ENCODE peak calls at places on chromosomes 2 and 18, in seven cellular contexts. One of them, this sample, is unnamed.

GRCh38 chr2:110655701-110656100 is 22.2 kb downstream of the BUB1 start:
- DNase-seq in progenitor cell of endocrine pancreas: no peak
- DNase-seq in naive thymus-derived CD8-positive, alpha-beta T cell: no peak
- DNase-seq in HCEC 1CT: peak
- DNase-seq in posterior vena cava: no peak
- DNase-seq in hippocampal formation: no peak
- DNase-seq in choroid plexus epithelial cell: peak
- DNase-seq in this sample: no peak

GRCh38 chr2:99488587-99488998 is 1.2 kb downstream of the REV1 start:
- DNase-seq in progenitor cell of endocrine pancreas: no peak
- DNase-seq in naive thymus-derived CD8-positive, alpha-beta T cell: no peak
- DNase-seq in HCEC 1CT: no peak
- DNase-seq in posterior vena cava: no peak
- DNase-seq in hippocampal formation: no peak
- DNase-seq in choroid plexus epithelial cell: peak
- DNase-seq in this sample: peak

GRCh38 chr2:15826273-15826717 is 114.1 kb upstream of the MYCN start:
- DNase-seq in progenitor cell of endocrine pancreas: no peak
- DNase-seq in naive thymus-derived CD8-positive, alpha-beta T cell: no peak
- DNase-seq in HCEC 1CT: no peak
- DNase-seq in posterior vena cava: no peak
- DNase-seq in hippocampal formation: no peak
- DNase-seq in choroid plexus epithelial cell: no peak
- DNase-seq in this sample: no peak

GRCh38 chr18:63953811-63954210 is 4.7 kb downstream of the HMSD start:
- DNase-seq in progenitor cell of endocrine pancreas: no peak
- DNase-seq in naive thymus-derived CD8-positive, alpha-beta T cell: no peak
- DNase-seq in HCEC 1CT: no peak
- DNase-seq in posterior vena cava: no peak
- DNase-seq in hippocampal formation: no peak
- DNase-seq in choroid plexus epithelial cell: peak
- DNase-seq in this sample: no peak

GRCh38 chr2:25378731-25379490 is 37.2 kb upstream of the DNMT3A start:
- DNase-seq in progenitor cell of endocrine pancreas: no peak
- DNase-seq in naive thymus-derived CD8-positive, alpha-beta T cell: no peak
- DNase-seq in HCEC 1CT: no peak
- DNase-seq in posterior vena cava: peak
- DNase-seq in hippocampal formation: no peak
- DNase-seq in choroid plexus epithelial cell: no peak
- DNase-seq in this sample: no peak

GRCh38 chr2:128464456-128464855 is 145.8 kb upstream of the HS6ST1 start:
- DNase-seq in progenitor cell of endocrine pancreas: no peak
- DNase-seq in naive thymus-derived CD8-positive, alpha-beta T cell: no peak
- DNase-seq in HCEC 1CT: no peak
- DNase-seq in posterior vena cava: no peak
- DNase-seq in hippocampal formation: no peak
- DNase-seq in choroid plexus epithelial cell: no peak
- DNase-seq in this sample: no peak

GRCh38 chr2:104213758-104214157 is 640.2 kb upstream of the POU3F3 start:
- DNase-seq in progenitor cell of endocrine pancreas: no peak
- DNase-seq in naive thymus-derived CD8-positive, alpha-beta T cell: no peak
- DNase-seq in HCEC 1CT: no peak
- DNase-seq in posterior vena cava: no peak
- DNase-seq in hippocampal formation: no peak
- DNase-seq in choroid plexus epithelial cell: no peak
- DNase-seq in this sample: no peak

GRCh38 chr2:223562078-223562477 is 40.1 kb downstream of the SCG2 start:
- DNase-seq in progenitor cell of endocrine pancreas: no peak
- DNase-seq in naive thymus-derived CD8-positive, alpha-beta T cell: no peak
- DNase-seq in HCEC 1CT: no peak
- DNase-seq in posterior vena cava: no peak
- DNase-seq in hippocampal formation: no peak
- DNase-seq in choroid plexus epithelial cell: no peak
- DNase-seq in this sample: no peak

GRCh38 chr2:14401838-14402237 is 230.7 kb upstream of the LRATD1 start:
- DNase-seq in progenitor cell of endocrine pancreas: peak
- DNase-seq in naive thymus-derived CD8-positive, alpha-beta T cell: no peak
- DNase-seq in HCEC 1CT: no peak
- DNase-seq in posterior vena cava: no peak
- DNase-seq in hippocampal formation: no peak
- DNase-seq in choroid plexus epithelial cell: no peak
- DNase-seq in this sample: no peak

GRCh38 chr2:241846406-241846805 is 12.3 kb downstream of the PDCD1 start:
- DNase-seq in progenitor cell of endocrine pancreas: no peak
- DNase-seq in naive thymus-derived CD8-positive, alpha-beta T cell: no peak
- DNase-seq in HCEC 1CT: no peak
- DNase-seq in posterior vena cava: no peak
- DNase-seq in hippocampal formation: no peak
- DNase-seq in choroid plexus epithelial cell: no peak
- DNase-seq in this sample: no peak

GRCh38 chr18:51520676-51521180 is 323.2 kb upstream of the MEX3C start:
- DNase-seq in progenitor cell of endocrine pancreas: no peak
- DNase-seq in naive thymus-derived CD8-positive, alpha-beta T cell: no peak
- DNase-seq in HCEC 1CT: no peak
- DNase-seq in posterior vena cava: no peak
- DNase-seq in hippocampal formation: no peak
- DNase-seq in choroid plexus epithelial cell: no peak
- DNase-seq in this sample: no peak

GRCh38 chr2:223180463-223180862 is 128.5 kb downstream of the KCNE4 start:
- DNase-seq in progenitor cell of endocrine pancreas: no peak
- DNase-seq in naive thymus-derived CD8-positive, alpha-beta T cell: no peak
- DNase-seq in HCEC 1CT: no peak
- DNase-seq in posterior vena cava: no peak
- DNase-seq in hippocampal formation: no peak
- DNase-seq in choroid plexus epithelial cell: peak
- DNase-seq in this sample: no peak

GRCh38 chr18:73893879-73894278 is 253.8 kb downstream of the FBXO15 start:
- DNase-seq in progenitor cell of endocrine pancreas: no peak
- DNase-seq in naive thymus-derived CD8-positive, alpha-beta T cell: no peak
- DNase-seq in HCEC 1CT: no peak
- DNase-seq in posterior vena cava: no peak
- DNase-seq in hippocampal formation: no peak
- DNase-seq in choroid plexus epithelial cell: no peak
- DNase-seq in this sample: no peak

GRCh38 chr2:42142476-42143184 is 26.5 kb upstream of the EML4 start:
- DNase-seq in progenitor cell of endocrine pancreas: no peak
- DNase-seq in naive thymus-derived CD8-positive, alpha-beta T cell: no peak
- DNase-seq in HCEC 1CT: no peak
- DNase-seq in posterior vena cava: no peak
- DNase-seq in hippocampal formation: no peak
- DNase-seq in choroid plexus epithelial cell: peak
- DNase-seq in this sample: no peak

GRCh38 chr18:46771141-46771540 is 14.3 kb upstream of the ST8SIA5 start:
- DNase-seq in progenitor cell of endocrine pancreas: no peak
- DNase-seq in naive thymus-derived CD8-positive, alpha-beta T cell: no peak
- DNase-seq in HCEC 1CT: no peak
- DNase-seq in posterior vena cava: no peak
- DNase-seq in hippocampal formation: peak
- DNase-seq in choroid plexus epithelial cell: no peak
- DNase-seq in this sample: no peak

GRCh38 chr2:27992787-27993747 is 102.5 kb downstream of the BABAM2 start:
- DNase-seq in progenitor cell of endocrine pancreas: no peak
- DNase-seq in naive thymus-derived CD8-positive, alpha-beta T cell: no peak
- DNase-seq in HCEC 1CT: peak
- DNase-seq in posterior vena cava: no peak
- DNase-seq in hippocampal formation: no peak
- DNase-seq in choroid plexus epithelial cell: peak
- DNase-seq in this sample: no peak

GRCh38 chr2:67436221-67436620 is 39.1 kb downstream of the ETAA1 start:
- DNase-seq in progenitor cell of endocrine pancreas: no peak
- DNase-seq in naive thymus-derived CD8-positive, alpha-beta T cell: no peak
- DNase-seq in HCEC 1CT: no peak
- DNase-seq in posterior vena cava: no peak
- DNase-seq in hippocampal formation: no peak
- DNase-seq in choroid plexus epithelial cell: peak
- DNase-seq in this sample: no peak

GRCh38 chr18:41647914-41648313 is 307.1 kb upstream of the PIK3C3 start:
- DNase-seq in progenitor cell of endocrine pancreas: no peak
- DNase-seq in naive thymus-derived CD8-positive, alpha-beta T cell: no peak
- DNase-seq in HCEC 1CT: no peak
- DNase-seq in posterior vena cava: no peak
- DNase-seq in hippocampal formation: no peak
- DNase-seq in choroid plexus epithelial cell: no peak
- DNase-seq in this sample: no peak

GRCh38 chr2:6773007-6773693 is 92.6 kb downstream of the CMPK2 start:
- DNase-seq in progenitor cell of endocrine pancreas: peak
- DNase-seq in naive thymus-derived CD8-positive, alpha-beta T cell: peak
- DNase-seq in HCEC 1CT: no peak
- DNase-seq in posterior vena cava: peak
- DNase-seq in hippocampal formation: peak
- DNase-seq in choroid plexus epithelial cell: peak
- DNase-seq in this sample: peak

GRCh38 chr2:236081171-236081570 is 87.0 kb downstream of the GBX2 start:
- DNase-seq in progenitor cell of endocrine pancreas: no peak
- DNase-seq in naive thymus-derived CD8-positive, alpha-beta T cell: no peak
- DNase-seq in HCEC 1CT: no peak
- DNase-seq in posterior vena cava: peak
- DNase-seq in hippocampal formation: no peak
- DNase-seq in choroid plexus epithelial cell: no peak
- DNase-seq in this sample: no peak

GRCh38 chr2:45896281-45896680 is 244.8 kb downstream of the PRKCE start:
- DNase-seq in progenitor cell of endocrine pancreas: no peak
- DNase-seq in naive thymus-derived CD8-positive, alpha-beta T cell: no peak
- DNase-seq in HCEC 1CT: no peak
- DNase-seq in posterior vena cava: no peak
- DNase-seq in hippocampal formation: no peak
- DNase-seq in choroid plexus epithelial cell: no peak
- DNase-seq in this sample: no peak

GRCh38 chr2:146158072-146158674 is 1638.3 kb upstream of the ZEB2 start:
- DNase-seq in progenitor cell of endocrine pancreas: no peak
- DNase-seq in naive thymus-derived CD8-positive, alpha-beta T cell: no peak
- DNase-seq in HCEC 1CT: no peak
- DNase-seq in posterior vena cava: no peak
- DNase-seq in hippocampal formation: no peak
- DNase-seq in choroid plexus epithelial cell: no peak
- DNase-seq in this sample: no peak

GRCh38 chr2:203018181-203018580 is 3.5 kb downstream of the NBEAL1 start:
- DNase-seq in progenitor cell of endocrine pancreas: no peak
- DNase-seq in naive thymus-derived CD8-positive, alpha-beta T cell: no peak
- DNase-seq in HCEC 1CT: no peak
- DNase-seq in posterior vena cava: no peak
- DNase-seq in hippocampal formation: peak
- DNase-seq in choroid plexus epithelial cell: peak
- DNase-seq in this sample: no peak

GRCh38 chr2:30756971-30757370 is 50.3 kb downstream of the CAPN13 start:
- DNase-seq in progenitor cell of endocrine pancreas: no peak
- DNase-seq in naive thymus-derived CD8-positive, alpha-beta T cell: no peak
- DNase-seq in HCEC 1CT: no peak
- DNase-seq in posterior vena cava: peak
- DNase-seq in hippocampal formation: no peak
- DNase-seq in choroid plexus epithelial cell: no peak
- DNase-seq in this sample: no peak

GRCh38 chr2:42764096-42764495 is at the start of gene OXER1:
- DNase-seq in progenitor cell of endocrine pancreas: no peak
- DNase-seq in naive thymus-derived CD8-positive, alpha-beta T cell: no peak
- DNase-seq in HCEC 1CT: no peak
- DNase-seq in posterior vena cava: no peak
- DNase-seq in hippocampal formation: no peak
- DNase-seq in choroid plexus epithelial cell: no peak
- DNase-seq in this sample: no peak

GRCh38 chr2:129092871-129093385 is 774.3 kb upstream of the HS6ST1 start:
- DNase-seq in progenitor cell of endocrine pancreas: no peak
- DNase-seq in naive thymus-derived CD8-positive, alpha-beta T cell: no peak
- DNase-seq in HCEC 1CT: no peak
- DNase-seq in posterior vena cava: no peak
- DNase-seq in hippocampal formation: no peak
- DNase-seq in choroid plexus epithelial cell: no peak
- DNase-seq in this sample: no peak

GRCh38 chr2:120693121-120693520 is 42.5 kb upstream of the GLI2 start:
- DNase-seq in progenitor cell of endocrine pancreas: no peak
- DNase-seq in naive thymus-derived CD8-positive, alpha-beta T cell: no peak
- DNase-seq in HCEC 1CT: no peak
- DNase-seq in posterior vena cava: no peak
- DNase-seq in hippocampal formation: no peak
- DNase-seq in choroid plexus epithelial cell: no peak
- DNase-seq in this sample: no peak

GRCh38 chr2:219706823-219707281 is 79.4 kb downstream of the SLC4A3 start:
- DNase-seq in progenitor cell of endocrine pancreas: no peak
- DNase-seq in naive thymus-derived CD8-positive, alpha-beta T cell: no peak
- DNase-seq in HCEC 1CT: no peak
- DNase-seq in posterior vena cava: no peak
- DNase-seq in hippocampal formation: no peak
- DNase-seq in choroid plexus epithelial cell: no peak
- DNase-seq in this sample: no peak

GRCh38 chr18:49959176-49959575 is 145.8 kb upstream of the ACAA2 start:
- DNase-seq in progenitor cell of endocrine pancreas: no peak
- DNase-seq in naive thymus-derived CD8-positive, alpha-beta T cell: no peak
- DNase-seq in HCEC 1CT: no peak
- DNase-seq in posterior vena cava: no peak
- DNase-seq in hippocampal formation: no peak
- DNase-seq in choroid plexus epithelial cell: no peak
- DNase-seq in this sample: no peak

GRCh38 chr2:32652555-32653209 is 24.8 kb downstream of the TTC27 start:
- DNase-seq in progenitor cell of endocrine pancreas: no peak
- DNase-seq in naive thymus-derived CD8-positive, alpha-beta T cell: no peak
- DNase-seq in HCEC 1CT: no peak
- DNase-seq in posterior vena cava: no peak
- DNase-seq in hippocampal formation: no peak
- DNase-seq in choroid plexus epithelial cell: peak
- DNase-seq in this sample: no peak

GRCh38 chr18:57443247-57443646 is 8.1 kb downstream of the ONECUT2 start:
- DNase-seq in progenitor cell of endocrine pancreas: no peak
- DNase-seq in naive thymus-derived CD8-positive, alpha-beta T cell: no peak
- DNase-seq in HCEC 1CT: no peak
- DNase-seq in posterior vena cava: no peak
- DNase-seq in hippocampal formation: no peak
- DNase-seq in choroid plexus epithelial cell: no peak
- DNase-seq in this sample: no peak

GRCh38 chr2:11750422-11750821 is 4.0 kb downstream of the LPIN1 start:
- DNase-seq in progenitor cell of endocrine pancreas: no peak
- DNase-seq in naive thymus-derived CD8-positive, alpha-beta T cell: no peak
- DNase-seq in HCEC 1CT: no peak
- DNase-seq in posterior vena cava: no peak
- DNase-seq in hippocampal formation: no peak
- DNase-seq in choroid plexus epithelial cell: no peak
- DNase-seq in this sample: peak

GRCh38 chr2:162037028-162037795 is 36.8 kb downstream of the DPP4 start:
- DNase-seq in progenitor cell of endocrine pancreas: no peak
- DNase-seq in naive thymus-derived CD8-positive, alpha-beta T cell: no peak
- DNase-seq in HCEC 1CT: no peak
- DNase-seq in posterior vena cava: no peak
- DNase-seq in hippocampal formation: no peak
- DNase-seq in choroid plexus epithelial cell: no peak
- DNase-seq in this sample: no peak

GRCh38 chr2:16625201-16625729 is 40.4 kb downstream of the CYRIA start:
- DNase-seq in progenitor cell of endocrine pancreas: no peak
- DNase-seq in naive thymus-derived CD8-positive, alpha-beta T cell: no peak
- DNase-seq in HCEC 1CT: no peak
- DNase-seq in posterior vena cava: no peak
- DNase-seq in hippocampal formation: no peak
- DNase-seq in choroid plexus epithelial cell: peak
- DNase-seq in this sample: no peak

GRCh38 chr2:197889041-197889440 is 84.6 kb downstream of the PLCL1 start:
- DNase-seq in progenitor cell of endocrine pancreas: no peak
- DNase-seq in naive thymus-derived CD8-positive, alpha-beta T cell: no peak
- DNase-seq in HCEC 1CT: peak
- DNase-seq in posterior vena cava: no peak
- DNase-seq in hippocampal formation: peak
- DNase-seq in choroid plexus epithelial cell: peak
- DNase-seq in this sample: peak

GRCh38 chr2:109604597-109604996 is 9.2 kb downstream of the SEPTIN10 start:
- DNase-seq in progenitor cell of endocrine pancreas: no peak
- DNase-seq in naive thymus-derived CD8-positive, alpha-beta T cell: no peak
- DNase-seq in HCEC 1CT: peak
- DNase-seq in posterior vena cava: no peak
- DNase-seq in hippocampal formation: no peak
- DNase-seq in choroid plexus epithelial cell: peak
- DNase-seq in this sample: no peak

GRCh38 chr2:121583555-121583954 is 52.9 kb downstream of the RNU4ATAC start:
- DNase-seq in progenitor cell of endocrine pancreas: no peak
- DNase-seq in naive thymus-derived CD8-positive, alpha-beta T cell: no peak
- DNase-seq in HCEC 1CT: no peak
- DNase-seq in posterior vena cava: no peak
- DNase-seq in hippocampal formation: no peak
- DNase-seq in choroid plexus epithelial cell: no peak
- DNase-seq in this sample: no peak